ENCODE peak calls at places on chromosome 12, in ten cellular contexts. X, B, Q, M, O, K, S, J, R and E are unnamed samples.

GRCh38 chr12:14907953-14908352 is 22.3 kb upstream of the MGP start:
- DNase-seq in X (no peak), B (no peak), Q (no peak), M (no peak), O (no peak), K (peak), S (no peak), J (no peak), R (no peak), E (peak)

GRCh38 chr12:49806321-49806813 is 21.8 kb downstream of the NCKAP5L start:
- DNase-seq in X (no peak), B (no peak), Q (no peak), M (no peak), O (no peak), K (no peak), S (no peak), J (no peak), R (no peak), E (no peak)

GRCh38 chr12:19484738-19485137 is 45.4 kb downstream of the AEBP2 start:
- DNase-seq in X (no peak), B (no peak), Q (no peak), M (no peak), O (no peak), K (no peak), S (no peak), J (no peak), R (no peak), E (no peak)

GRCh38 chr12:116610971-116611541 is 51.9 kb downstream of the MAP1LC3B2 start:
- DNase-seq in X (no peak), B (no peak), Q (no peak), M (no peak), O (no peak), K (no peak), S (no peak), J (no peak), R (peak), E (peak)

GRCh38 chr12:54017845-54018607 is 9.2 kb downstream of the HOXC8 start:
- DNase-seq in X (peak), B (peak), Q (peak), M (peak), O (peak), K (peak), S (peak), J (peak), R (peak), E (peak)

GRCh38 chr12:130196827-130197226 is 34.6 kb downstream of the FZD10 start:
- DNase-seq in X (no peak), B (no peak), Q (no peak), M (no peak), O (no peak), K (no peak), S (no peak), J (no peak), R (no peak), E (no peak)

GRCh38 chr12:116150452-116150851 is 127.0 kb downstream of the MED13L start:
- DNase-seq in X (no peak), B (no peak), Q (no peak), M (no peak), O (no peak), K (no peak), S (no peak), J (no peak), R (no peak), E (no peak)

GRCh38 chr12:6404390-6404789 is 20.4 kb downstream of the LTBR start:
- DNase-seq in X (no peak), B (no peak), Q (no peak), M (no peak), O (no peak), K (no peak), S (no peak), J (no peak), R (no peak), E (no peak)